ENCODE peak calls at places on chromosomes 11 and 22, in nine cellular contexts. C is mesendoderm; X is PC-9; F is left ventricle myocardium inferior; D is neuronal stem cell; T is heart left ventricle; G is CD8-positive, alpha-beta memory T cell; N is uterus; M is body of pancreas. R is an unnamed sample.

GRCh38 chr11:2737876-2738275 is 38.1 kb upstream of the KCNQ1OT1 start:
- DNase-seq in C (no peak), X (peak), F (peak), D (no peak), T (no peak), G (no peak), N (peak), M (no peak), R (peak)

GRCh38 chr11:11400635-11401232 is 47.7 kb upstream of the CSNK2A3 start:
- DNase-seq in C (peak), X (no peak), F (no peak), D (no peak), T (no peak), G (no peak), N (no peak), M (no peak), R (no peak)

GRCh38 chr22:32545801-32546200 is 71.2 kb downstream of the FBXO7 start:
- DNase-seq in C (no peak), X (no peak), F (no peak), D (no peak), T (no peak), G (no peak), N (peak), M (no peak), R (no peak)

GRCh38 chr11:120659076-120659475 is 147.5 kb downstream of the GRIK4 start:
- DNase-seq in C (no peak), X (no peak), F (no peak), D (no peak), T (no peak), G (no peak), N (no peak), M (no peak), R (no peak)

GRCh38 chr22:42648017-42648367 is 1.2 kb downstream of the CYB5R3 start:
- DNase-seq in C (no peak), X (no peak), F (no peak), D (no peak), T (no peak), G (no peak), N (no peak), M (no peak), R (no peak)

GRCh38 chr11:36499325-36499724 is 10.7 kb downstream of the TRAF6 start:
- DNase-seq in C (no peak), X (no peak), F (no peak), D (no peak), T (no peak), G (no peak), N (no peak), M (no peak), R (no peak)

GRCh38 chr11:39724404-39724803 is 1735.0 kb downstream of the LRRC4C start:
- DNase-seq in C (peak), X (no peak), F (no peak), D (no peak), T (no peak), G (no peak), N (no peak), M (no peak), R (no peak)

GRCh38 chr11:36702330-36703054 is 104.5 kb upstream of the RAG2 start:
- DNase-seq in C (peak), X (peak), F (no peak), D (peak), T (no peak), G (no peak), N (no peak), M (peak), R (no peak)

GRCh38 chr22:43293259-43293658 is 49.9 kb downstream of the SCUBE1 start:
- DNase-seq in C (no peak), X (peak), F (no peak), D (no peak), T (no peak), G (no peak), N (no peak), M (no peak), R (no peak)

GRCh38 chr22:50523458-50523805 is 2.0 kb downstream of the SCO2 start:
- DNase-seq in C (no peak), X (no peak), F (no peak), D (no peak), T (peak), G (no peak), N (no peak), M (no peak), R (no peak)

GRCh38 chr22:50521710-50522109 is 3.7 kb downstream of the SCO2 start:
- DNase-seq in C (no peak), X (no peak), F (no peak), D (no peak), T (peak), G (no peak), N (no peak), M (no peak), R (no peak)

GRCh38 chr22:50523806-50524663 is 1.4 kb downstream of the SCO2 start:
- DNase-seq in C (no peak), X (peak), F (no peak), D (no peak), T (peak), G (no peak), N (no peak), M (no peak), R (peak)

GRCh38 chr22:50522208-50522805 is 3.1 kb downstream of the SCO2 start:
- DNase-seq in C (no peak), X (no peak), F (no peak), D (no peak), T (peak), G (no peak), N (no peak), M (no peak), R (peak)

GRCh38 chr22:50522806-50523438 is 2.5 kb downstream of the SCO2 start:
- DNase-seq in C (no peak), X (no peak), F (no peak), D (no peak), T (peak), G (no peak), N (no peak), M (no peak), R (peak)
- H3K27ac ChIP-seq in C (no peak), X (no peak), F (no peak), D (no peak), T (no peak), G (no peak), N (no peak), M (no peak), R (no peak)

GRCh38 chr22:27022256-27022655 is 364.9 kb downstream of the MIAT start:
- DNase-seq in C (no peak), X (no peak), F (no peak), D (no peak), T (no peak), G (no peak), N (no peak), M (no peak), R (no peak)
- H3K4me3 ChIP-seq in C (no peak), X (no peak), F (no peak), D (no peak), T (no peak), G (no peak), N (no peak), M (no peak), R (no peak)

DNA sequence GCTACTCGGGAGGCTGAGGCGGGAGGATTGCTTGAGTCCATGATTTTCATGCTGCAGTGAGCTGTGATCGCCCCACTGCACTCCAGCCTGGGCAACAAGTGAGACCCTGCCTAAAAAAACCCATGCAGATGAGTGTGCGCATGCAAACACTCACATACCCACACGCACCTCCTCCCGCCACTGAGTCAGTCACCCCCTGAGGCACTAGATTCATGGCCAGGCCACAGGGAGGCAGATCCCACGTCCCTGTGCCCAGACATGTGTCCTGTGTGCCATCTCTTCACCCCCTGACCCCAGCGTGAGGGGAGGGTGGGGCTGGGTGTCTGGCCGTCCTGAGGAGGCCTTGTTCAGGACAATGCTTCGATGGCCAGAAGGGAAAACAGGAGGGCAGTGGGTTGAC is 15.5 kb downstream of the RELT start:
- DNase-seq in C (no peak), X (no peak), F (no peak), D (no peak), T (no peak), G (no peak), N (no peak), M (no peak), R (no peak)
- H3K27ac ChIP-seq in C (no peak), X (no peak), F (no peak), D (no peak), T (no peak), G (no peak), N (no peak), M (no peak), R (no peak)

DNA sequence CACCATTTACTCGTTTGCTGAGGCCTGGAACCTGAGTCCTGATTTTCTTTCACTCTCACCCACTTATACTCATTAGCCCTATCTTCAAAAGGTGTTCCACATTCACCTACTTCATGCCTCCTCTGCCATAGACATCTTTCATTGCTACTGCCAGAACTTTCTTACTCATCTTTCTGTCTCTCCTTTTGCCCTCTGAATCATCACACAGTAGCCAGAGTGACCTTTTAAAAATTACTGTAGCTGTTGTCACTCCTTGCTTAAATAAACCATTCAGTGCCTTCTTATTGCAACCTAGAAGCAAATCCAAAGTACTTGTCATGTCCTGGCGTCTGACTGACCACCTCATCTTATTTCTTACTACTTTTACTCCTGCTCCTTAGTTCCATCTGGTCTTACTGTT is 38.2 kb downstream of the ATXN10 start:
- DNase-seq in C (no peak), X (no peak), F (no peak), D (no peak), T (no peak), G (no peak), N (no peak), M (no peak), R (no peak)
- H3K4me3 ChIP-seq in C (no peak), X (no peak), F (no peak), D (no peak), T (no peak), G (no peak), N (no peak), M (no peak), R (no peak)

DNA sequence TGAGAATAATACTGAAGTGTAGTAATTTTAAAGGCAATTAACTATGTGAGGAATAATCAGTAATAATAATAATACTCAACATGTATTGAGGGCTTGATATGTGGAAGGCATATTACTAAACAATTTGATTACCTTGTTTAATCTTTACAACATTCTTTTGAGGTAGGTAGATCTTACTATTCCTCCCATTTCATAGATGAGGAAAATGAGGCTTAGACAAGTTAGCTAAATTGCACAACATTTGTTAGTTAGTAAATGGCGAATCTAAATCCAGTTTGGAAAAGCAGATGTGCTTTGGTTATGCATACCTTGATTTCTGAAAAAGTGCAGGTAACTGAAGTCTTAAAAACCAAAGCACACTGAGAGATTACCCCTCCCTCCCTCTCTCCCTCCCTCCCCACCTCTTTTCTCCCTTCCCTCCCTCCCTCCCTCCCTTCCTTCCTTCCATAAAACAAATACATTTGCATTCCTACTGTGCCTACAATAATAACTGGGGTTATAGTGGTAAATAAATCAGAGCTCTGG is 93.1 kb upstream of the MTMR2 start:
- DNase-seq in C (no peak), X (no peak), F (no peak), D (no peak), T (no peak), G (no peak), N (no peak), M (no peak), R (no peak)
- H3K27ac ChIP-seq in C (no peak), X (no peak), F (no peak), D (no peak), T (no peak), G (no peak), N (no peak), M (no peak), R (no peak)

GRCh38 chr11:34640050-34640971 is 19.4 kb downstream of the EHF start:
- DNase-seq in C (peak), X (peak), F (no peak), D (no peak), T (no peak), G (no peak), N (no peak), M (peak), R (no peak)

GRCh38 chr11:34637303-34637702 is 16.4 kb downstream of the EHF start:
- DNase-seq in C (no peak), X (no peak), F (no peak), D (no peak), T (no peak), G (no peak), N (no peak), M (peak), R (no peak)

GRCh38 chr11:34641456-34641855 is 20.6 kb downstream of the EHF start:
- DNase-seq in C (no peak), X (no peak), F (no peak), D (no peak), T (no peak), G (no peak), N (no peak), M (no peak), R (no peak)

GRCh38 chr11:34638897-34639296 is 18.0 kb downstream of the EHF start:
- DNase-seq in C (no peak), X (no peak), F (no peak), D (no peak), T (no peak), G (no peak), N (no peak), M (no peak), R (no peak)

GRCh38 chr11:34639545-34639944 is 18.7 kb downstream of the EHF start:
- DNase-seq in C (no peak), X (no peak), F (no peak), D (no peak), T (no peak), G (no peak), N (no peak), M (no peak), R (no peak)
- H3K4me3 ChIP-seq in C (no peak), X (peak), F (no peak), D (no peak), T (no peak), G (no peak), N (no peak), M (no peak), R (no peak)

GRCh38 chr22:30238661-30239420 is 7.7 kb downstream of the LIF start:
- DNase-seq in C (peak), X (peak), F (peak), D (no peak), T (peak), G (no peak), N (peak), M (no peak), R (peak)
- H3K27ac ChIP-seq in C (no peak), X (peak), F (no peak), D (no peak), T (no peak), G (no peak), N (peak), M (no peak), R (no peak)

GRCh38 chr11:57497303-57498247 is 17.9 kb downstream of the SLC43A1 start:
- DNase-seq in C (no peak), X (no peak), F (no peak), D (no peak), T (no peak), G (no peak), N (no peak), M (peak), R (no peak)
- H3K4me3 ChIP-seq in C (no peak), X (no peak), F (no peak), D (no peak), T (no peak), G (no peak), N (no peak), M (no peak), R (no peak)